ENCODE peak calls at places on chromosomes 1 and 21, in four cellular contexts. F is A549, R is PC-9, N is HCT116. A is an unnamed sample.
A peak's percentile ranks its signal among the peaks of the same experiment; 100 is the strongest.

GRCh38 chr1:14599173-14599754 is 779 bp downstream of the KAZN start:
- DNase-seq in F (no peak), R (no peak), N (no peak), A (no peak)

GRCh38 chr1:200223207-200223606 is 186.6 kb downstream of the ZNF281 start:
- DNase-seq in F (no peak), R (no peak), N (no peak), A (no peak)

GRCh38 chr1:109501644-109502367 is 7.7 kb downstream of the AMIGO1 start:
- DNase-seq in F (no peak), R (no peak), N (no peak), A (no peak)

GRCh38 chr1:241918879-241919278 is 38.7 kb upstream of the BECN2 start:
- DNase-seq in F (no peak), R (no peak), N (no peak), A (no peak)

GRCh38 chr1:7646981-7647901 is 123.9 kb upstream of the VAMP3 start:
- DNase-seq in F (peak; percentile 88), R (peak; percentile 62), N (peak; percentile 16), A (no peak)

GRCh38 chr1:95407864-95408291 is 173.9 kb downstream of the RWDD3 start:
- DNase-seq in F (no peak), R (no peak), N (no peak), A (no peak)

GRCh38 chr21:32826317-32827167 is 55.0 kb upstream of the PAXBP1 start:
- DNase-seq in F (peak; percentile 18), R (peak; percentile 7), N (peak; percentile 60), A (no peak)

GRCh38 chr1:2375923-2376260 is 15.5 kb downstream of the MORN1 start:
- DNase-seq in F (no peak), R (no peak), N (no peak), A (no peak)

GRCh38 chr1:244220410-244220809 is 169.3 kb downstream of the ZBTB18 start:
- DNase-seq in F (no peak), R (no peak), N (no peak), A (no peak)

GRCh38 chr1:241998412-241998921 is 431 bp downstream of the MAP1LC3C start:
- DNase-seq in F (peak; percentile 82), R (peak; percentile 80), N (peak; percentile 89), A (peak; percentile 83)

GRCh38 chr1:109787211-109787844 is 23.6 kb upstream of the EPS8L3 start:
- DNase-seq in F (no peak), R (peak; percentile 29), N (peak; percentile 42), A (no peak)

GRCh38 chr1:21270086-21270689 is 20.1 kb downstream of the ECE1 start:
- DNase-seq in F (peak; percentile 74), R (peak; percentile 46), N (peak; percentile 54), A (no peak)

GRCh38 chr1:183283286-183283685 is 97.2 kb downstream of the LAMC2 start:
- DNase-seq in F (no peak), R (no peak), N (no peak), A (no peak)

GRCh38 chr1:244089561-244089960 is 38.5 kb downstream of the ZBTB18 start:
- DNase-seq in F (no peak), R (no peak), N (no peak), A (no peak)

DNA sequence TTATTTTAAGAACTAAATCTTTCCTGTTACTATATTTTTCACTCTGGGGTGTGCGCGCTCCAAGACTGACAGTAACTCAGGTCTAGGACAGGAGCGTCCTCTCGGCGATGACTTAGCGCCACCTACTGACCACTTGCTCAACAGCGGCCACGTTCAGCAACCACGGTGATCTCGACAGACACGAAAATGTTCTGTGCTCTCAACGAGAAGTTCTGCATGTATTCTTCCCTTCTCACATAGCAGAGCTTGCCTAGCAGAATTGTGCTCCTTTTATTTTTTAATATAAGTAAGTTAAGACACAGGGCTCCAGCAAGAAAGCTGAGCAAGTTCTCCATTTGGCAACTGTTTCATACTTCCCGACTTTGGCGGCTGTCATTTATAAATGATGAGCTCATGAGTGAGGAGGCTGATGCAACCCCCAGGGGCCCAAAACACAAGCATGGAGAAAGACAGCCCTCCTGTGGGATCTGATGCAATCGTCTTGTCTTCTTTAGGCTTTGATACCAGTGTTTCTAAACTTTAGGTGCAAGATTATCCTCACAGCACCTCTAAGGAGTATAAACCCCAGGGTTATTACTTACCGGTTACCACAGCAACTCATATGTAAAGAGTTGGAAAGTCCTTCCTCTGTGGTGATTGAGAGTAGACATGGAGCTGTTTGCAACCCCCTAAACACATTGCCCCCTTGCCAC is 92.6 kb downstream of the HHIPL2 start:
- DNase-seq in F (peak; percentile 77), R (peak; percentile 90), N (peak; percentile 64), A (no peak)
- TF ChIP-seq CTCF in F (peak; percentile 95), R (peak; percentile 97), N (peak; percentile 88), A (peak; percentile 93)

DNA sequence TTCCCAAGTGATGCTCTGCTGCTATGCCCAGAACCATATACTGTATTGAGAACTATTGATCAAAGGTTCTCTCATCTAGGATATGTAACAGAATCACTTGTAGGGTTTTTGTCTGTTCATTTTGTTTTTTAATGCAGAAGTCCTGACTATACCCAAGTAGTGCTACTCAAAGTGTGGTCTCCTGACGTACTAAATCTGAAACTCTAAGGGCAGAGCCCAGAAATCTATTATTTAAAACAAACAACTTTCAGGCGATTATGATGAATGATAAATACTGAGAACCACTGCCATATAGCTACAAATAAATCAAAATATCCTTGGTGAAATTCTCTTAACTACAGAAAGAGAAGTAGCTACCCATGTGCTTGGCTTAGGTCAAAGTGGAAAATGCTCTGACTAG is 10.1 kb downstream of the ZZZ3 start:
- DNase-seq in F (no peak), R (no peak), N (no peak), A (no peak)
- H3K4me3 ChIP-seq in F (no peak overlapping the region), R (no peak overlapping the region), N (no peak overlapping the region), A (no peak overlapping the region)

GRCh38 chr1:69073176-69073575 is 494.5 kb upstream of the LRRC7 start:
- DNase-seq in F (no peak), R (no peak), N (no peak), A (no peak)
- TF ChIP-seq CTCF in F (no peak), R (no peak), N (no peak), A (no peak)

DNA sequence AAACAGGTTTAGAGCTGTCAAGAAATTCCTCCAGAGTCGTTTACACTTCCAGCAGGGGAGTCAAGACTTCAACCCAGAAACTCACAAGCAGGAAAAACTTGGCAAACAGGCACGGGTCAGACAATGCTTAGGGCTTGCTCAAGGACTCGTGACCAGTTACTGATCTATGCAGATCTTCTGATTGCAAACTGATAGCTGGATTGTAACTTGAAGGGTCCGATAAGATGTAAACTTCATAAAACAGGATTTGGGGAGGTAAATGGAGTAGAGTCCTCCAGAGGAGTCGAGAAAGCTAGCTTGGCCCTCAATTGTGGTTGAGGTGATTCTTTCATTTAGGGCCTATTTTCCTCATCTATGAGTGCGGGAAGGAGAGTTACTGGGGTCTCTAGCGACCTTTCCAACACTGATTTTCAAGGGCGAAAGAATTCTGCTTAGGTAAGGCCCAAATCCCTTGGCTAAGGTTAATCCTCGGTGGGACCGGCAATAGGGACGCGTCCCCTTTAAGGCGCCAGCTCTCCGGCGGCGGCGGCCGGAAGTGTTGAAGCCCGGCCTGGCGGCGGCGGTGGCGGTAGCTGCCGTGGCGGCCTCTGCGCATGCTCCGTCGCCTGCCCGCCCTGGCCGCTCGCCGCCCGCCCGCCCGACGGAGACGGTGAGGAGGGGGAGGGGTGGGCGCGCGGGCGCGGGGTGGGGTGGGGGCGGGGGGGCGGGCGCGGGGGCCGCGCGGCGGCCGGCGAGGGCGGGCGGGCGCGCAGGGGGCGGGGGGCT is at the start of gene GMEB1:
- DNase-seq in F (peak; percentile 69), R (peak; percentile 85), N (peak; percentile 56), A (no peak)
- H3K4me3 ChIP-seq in F (peak within 1 kb of the TSS; percentile 100), R (peak within 1 kb of the TSS; percentile 80), N (peak within 1 kb of the TSS; percentile 91), A (peak within 1 kb of the TSS; percentile 90)